ENCODE peak calls at places on chromosome 11, in four cellular contexts. E is right cardiac atrium; O is naive thymus-derived CD4-positive, alpha-beta T cell; S is GM12878. K is an unnamed sample.

GRCh38 chr11:32429477-32429876 is 5.9 kb downstream of the WT1 start:
- ATAC-seq in E (no peak), O (no peak), S (no peak), K (no peak)

GRCh38 chr11:128311742-128312719 is 275.3 kb downstream of the ETS1 start:
- ATAC-seq in E (no peak), O (peak), S (peak), K (peak)

GRCh38 chr11:121777056-121777455 is 324.3 kb upstream of the SORL1-AS1 start:
- ATAC-seq in E (no peak), O (no peak), S (no peak), K (no peak)

GRCh38 chr11:133966924-133967598 is 10.3 kb upstream of the IGSF9B start:
- ATAC-seq in E (peak), O (peak), S (peak), K (peak)

GRCh38 chr11:6203327-6203726 is 2.0 kb upstream of the C11orf42 start:
- ATAC-seq in E (no peak), O (peak), S (peak), K (no peak)

GRCh38 chr11:111334495-111335123 is 36.3 kb downstream of the POU2AF3 start:
- ATAC-seq in E (no peak), O (no peak), S (no peak), K (no peak)

GRCh38 chr11:46489668-46490560 is 98.3 kb upstream of the CHRM4 start:
- ATAC-seq in E (peak), O (peak), S (peak), K (peak)

GRCh38 chr11:5038336-5038735 is 8.0 kb upstream of the OR52J3 start:
- ATAC-seq in E (no peak), O (no peak), S (no peak), K (no peak)

GRCh38 chr11:12331239-12331874 is 46.0 kb upstream of the PARVA start:
- ATAC-seq in E (peak), O (peak), S (peak), K (no peak)

GRCh38 chr11:67079065-67079464 is 22.4 kb downstream of the RHOD start:
- ATAC-seq in E (no peak), O (no peak), S (peak), K (peak)

GRCh38 chr11:34564807-34565241 is 51.2 kb upstream of the ELF5 start:
- ATAC-seq in E (peak), O (no peak), S (no peak), K (no peak)

GRCh38 chr11:130477646-130478203 is 29.3 kb downstream of the ADAMTS15 start:
- ATAC-seq in E (no peak), O (no peak), S (no peak), K (no peak)

GRCh38 chr11:39817248-39817647 is 1642.2 kb downstream of the LRRC4C start:
- ATAC-seq in E (no peak), O (no peak), S (no peak), K (no peak)

GRCh38 chr11:58578136-58578634 is 678 bp upstream of the ZFP91 start:
- ATAC-seq in E (peak), O (peak), S (no peak), K (no peak)

GRCh38 chr11:135073444-135073843 is 661.4 kb upstream of the B3GAT1 start:
- ATAC-seq in E (no peak), O (no peak), S (no peak), K (no peak)

GRCh38 chr11:79486239-79486984 is 45.6 kb upstream of the TENM4 start:
- ATAC-seq in E (no peak), O (no peak), S (no peak), K (no peak)

GRCh38 chr11:44681698-44682097 is 45.1 kb upstream of the TSPAN18 start:
- ATAC-seq in E (no peak), O (no peak), S (no peak), K (no peak)

GRCh38 chr11:48210052-48210451 is 6.6 kb upstream of the OR4B1 start:
- ATAC-seq in E (no peak), O (no peak), S (no peak), K (no peak)

GRCh38 chr11:45000918-45001317 is 50.2 kb upstream of the TP53I11 start:
- ATAC-seq in E (peak), O (no peak), S (no peak), K (no peak)

GRCh38 chr11:14583252-14584105 is 60.1 kb upstream of the PDE3B start:
- ATAC-seq in E (peak), O (no peak), S (no peak), K (no peak)

GRCh38 chr11:27462543-27462942 is 10.0 kb downstream of the LGR4 start:
- ATAC-seq in E (no peak), O (no peak), S (no peak), K (no peak)

GRCh38 chr11:67463680-67464410 is 5.2 kb downstream of the TMEM134 start:
- ATAC-seq in E (peak), O (peak), S (no peak), K (no peak)

GRCh38 chr11:100188137-100188783 is 498.8 kb upstream of the ARHGAP42 start:
- ATAC-seq in E (no peak), O (no peak), S (no peak), K (no peak)

GRCh38 chr11:15053201-15053685 is 20.1 kb upstream of the CALCB start:
- ATAC-seq in E (no peak), O (no peak), S (no peak), K (no peak)

GRCh38 chr11:117456027-117456720 is 128.5 kb downstream of the CEP164 start:
- ATAC-seq in E (no peak), O (peak), S (peak), K (peak)

GRCh38 chr11:120337133-120337895 is 1.1 kb downstream of the ARHGEF12 start:
- ATAC-seq in E (peak), O (no peak), S (peak), K (no peak)

GRCh38 chr11:73429121-73429740 is 53.0 kb downstream of the RELT start:
- ATAC-seq in E (no peak), O (no peak), S (no peak), K (no peak)

GRCh38 chr11:106565326-106565725 is 452.9 kb downstream of the GUCY1A2 start:
- ATAC-seq in E (no peak), O (no peak), S (no peak), K (no peak)

GRCh38 chr11:125290263-125290662 is 125.7 kb downstream of the PKNOX2 start:
- ATAC-seq in E (no peak), O (no peak), S (no peak), K (no peak)

GRCh38 chr11:111303476-111303875 is 5.1 kb downstream of the POU2AF3 start:
- ATAC-seq in E (no peak), O (no peak), S (no peak), K (no peak)